ENCODE peak calls at places on chromosomes 6 and 20, in four cellular contexts. One of them, this sample, is unnamed.

GRCh38 chr20:258963-259362 is 1.4 kb downstream of the DEFB132 start:
- DNase-seq in choroid plexus epithelial cell: peak; percentile 50
- DNase-seq in non-pigmented ciliary epithelial cell: no peak
- DNase-seq in A172: no peak
- DNase-seq in this sample: no peak

GRCh38 chr6:49541210-49541724 is 9.2 kb upstream of the C6orf141 start:
- DNase-seq in non-pigmented ciliary epithelial cell: peak; percentile 59
- DNase-seq in A172: peak; percentile 97
- DNase-seq in choroid plexus epithelial cell: peak; percentile 88
- DNase-seq in this sample: peak; percentile 79

GRCh38 chr6:132065556-132065955 is 114.4 kb upstream of the CCN2 start:
- DNase-seq in A172: no peak
- DNase-seq in choroid plexus epithelial cell: peak; percentile 45
- DNase-seq in non-pigmented ciliary epithelial cell: no peak
- DNase-seq in this sample: no peak

GRCh38 chr6:149201068-149201655 is 116.3 kb upstream of the TAB2 start:
- DNase-seq in choroid plexus epithelial cell: no peak
- DNase-seq in non-pigmented ciliary epithelial cell: no peak
- DNase-seq in A172: no peak
- DNase-seq in this sample: no peak

GRCh38 chr6:31396422-31397152 is 6.8 kb upstream of the MICA start:
- DNase-seq in choroid plexus epithelial cell: peak; percentile 88
- DNase-seq in A172: peak; percentile 74
- DNase-seq in non-pigmented ciliary epithelial cell: no peak
- DNase-seq in this sample: no peak

GRCh38 chr6:75331134-75331533 is 46.5 kb upstream of the TMEM30A start:
- DNase-seq in choroid plexus epithelial cell: no peak
- DNase-seq in non-pigmented ciliary epithelial cell: no peak
- DNase-seq in A172: no peak
- DNase-seq in this sample: no peak

GRCh38 chr6:148760143-148760505 is 13.3 kb downstream of the UST start:
- DNase-seq in choroid plexus epithelial cell: no peak
- DNase-seq in non-pigmented ciliary epithelial cell: no peak
- DNase-seq in A172: no peak
- DNase-seq in this sample: no peak

GRCh38 chr6:137901454-137901853 is 34.4 kb downstream of the TNFAIP3 start:
- DNase-seq in choroid plexus epithelial cell: no peak
- DNase-seq in non-pigmented ciliary epithelial cell: no peak
- DNase-seq in A172: no peak
- DNase-seq in this sample: no peak

GRCh38 chr20:63222541-63222940 is 6.6 kb upstream of the YTHDF1 start:
- DNase-seq in non-pigmented ciliary epithelial cell: no peak
- DNase-seq in choroid plexus epithelial cell: no peak
- DNase-seq in A172: no peak
- DNase-seq in this sample: no peak

GRCh38 chr6:49565855-49566254 is 15.4 kb downstream of the C6orf141 start:
- DNase-seq in non-pigmented ciliary epithelial cell: no peak
- DNase-seq in A172: peak; percentile 75
- DNase-seq in choroid plexus epithelial cell: peak; percentile 71
- DNase-seq in this sample: no peak

GRCh38 chr6:140436023-140436811 is 1061.8 kb upstream of the CITED2 start:
- DNase-seq in non-pigmented ciliary epithelial cell: peak; percentile 89
- DNase-seq in choroid plexus epithelial cell: peak; percentile 98
- DNase-seq in A172: peak; percentile 46
- DNase-seq in this sample: peak; percentile 63

GRCh38 chr6:54377776-54378175 is 69.5 kb downstream of the TINAG start:
- DNase-seq in non-pigmented ciliary epithelial cell: peak; percentile 11
- DNase-seq in A172: no peak
- DNase-seq in choroid plexus epithelial cell: peak; percentile 45
- DNase-seq in this sample: no peak

GRCh38 chr6:107080036-107080435 is 35.3 kb downstream of the BEND3 start:
- DNase-seq in A172: no peak
- DNase-seq in non-pigmented ciliary epithelial cell: no peak
- DNase-seq in choroid plexus epithelial cell: no peak
- DNase-seq in this sample: no peak

GRCh38 chr6:127737009-127737486 is 160.1 kb downstream of the C6orf58 start:
- DNase-seq in A172: peak; percentile 76
- DNase-seq in choroid plexus epithelial cell: peak; percentile 89
- DNase-seq in non-pigmented ciliary epithelial cell: peak; percentile 53
- DNase-seq in this sample: peak; percentile 23

GRCh38 chr20:33659341-33660034 is 2.6 kb upstream of the C20orf144 start:
- DNase-seq in choroid plexus epithelial cell: no peak
- DNase-seq in non-pigmented ciliary epithelial cell: no peak
- DNase-seq in A172: no peak
- DNase-seq in this sample: no peak

GRCh38 chr6:2770171-2770570 is 5.0 kb downstream of the WRNIP1 start:
- DNase-seq in A172: no peak
- DNase-seq in choroid plexus epithelial cell: no peak
- DNase-seq in non-pigmented ciliary epithelial cell: no peak
- DNase-seq in this sample: no peak

GRCh38 chr20:36472656-36473071 is 68.7 kb upstream of the MYL9 start:
- DNase-seq in non-pigmented ciliary epithelial cell: no peak
- DNase-seq in A172: peak; percentile 71
- DNase-seq in choroid plexus epithelial cell: no peak
- DNase-seq in this sample: no peak

GRCh38 chr6:169841251-169841650 is 89.8 kb downstream of the ERMARD start:
- DNase-seq in choroid plexus epithelial cell: no peak
- DNase-seq in A172: no peak
- DNase-seq in non-pigmented ciliary epithelial cell: no peak
- DNase-seq in this sample: no peak

GRCh38 chr6:33607126-33607783 is 13.9 kb upstream of the ITPR3 start:
- DNase-seq in A172: no peak
- DNase-seq in non-pigmented ciliary epithelial cell: no peak
- DNase-seq in choroid plexus epithelial cell: no peak
- DNase-seq in this sample: no peak

GRCh38 chr20:6100261-6100660 is 22.6 kb downstream of the FERMT1 start:
- DNase-seq in non-pigmented ciliary epithelial cell: no peak
- DNase-seq in choroid plexus epithelial cell: no peak
- DNase-seq in A172: no peak
- DNase-seq in this sample: no peak

GRCh38 chr20:4809707-4810106 is 88.0 kb downstream of the PRND start:
- DNase-seq in A172: no peak
- DNase-seq in choroid plexus epithelial cell: no peak
- DNase-seq in non-pigmented ciliary epithelial cell: no peak
- DNase-seq in this sample: no peak

GRCh38 chr6:161455848-161456247 is 182.0 kb upstream of the AGPAT4 start:
- DNase-seq in A172: no peak
- DNase-seq in choroid plexus epithelial cell: no peak
- DNase-seq in non-pigmented ciliary epithelial cell: no peak
- DNase-seq in this sample: no peak

GRCh38 chr6:142696123-142696522 is 248.9 kb downstream of the HIVEP2 start:
- DNase-seq in A172: no peak
- DNase-seq in non-pigmented ciliary epithelial cell: no peak
- DNase-seq in choroid plexus epithelial cell: no peak
- DNase-seq in this sample: no peak

GRCh38 chr6:13918686-13919085 is 6.1 kb upstream of the RNF182 start:
- DNase-seq in non-pigmented ciliary epithelial cell: no peak
- DNase-seq in A172: no peak
- DNase-seq in choroid plexus epithelial cell: no peak
- DNase-seq in this sample: no peak

GRCh38 chr20:24676978-24677370 is 207.5 kb downstream of the SYNDIG1 start:
- DNase-seq in non-pigmented ciliary epithelial cell: no peak
- DNase-seq in choroid plexus epithelial cell: no peak
- DNase-seq in A172: no peak
- DNase-seq in this sample: no peak

GRCh38 chr6:24689964-24690363 is 23.1 kb downstream of the ACOT13 start:
- DNase-seq in A172: no peak
- DNase-seq in non-pigmented ciliary epithelial cell: no peak
- DNase-seq in choroid plexus epithelial cell: peak; percentile 22
- DNase-seq in this sample: no peak

GRCh38 chr6:41013473-41014153 is 25.4 kb downstream of the UNC5CL start:
- DNase-seq in A172: no peak
- DNase-seq in choroid plexus epithelial cell: no peak
- DNase-seq in non-pigmented ciliary epithelial cell: no peak
- DNase-seq in this sample: peak; percentile 91

GRCh38 chr6:83756565-83756964 is 47.7 kb upstream of the SNAP91 start:
- DNase-seq in A172: no peak
- DNase-seq in choroid plexus epithelial cell: no peak
- DNase-seq in non-pigmented ciliary epithelial cell: no peak
- DNase-seq in this sample: no peak

This sample was measured in epithelial cell of proximal tubule.